ENCODE peak calls at places on chromosomes 2 and 18, in seven cellular contexts. One of them, this sample, is unnamed.

GRCh38 chr2:145411493-145411892 is 891.6 kb upstream of the ZEB2 start:
- DNase-seq in right lobe of liver: no peak
- DNase-seq in keratinocyte: no peak
- DNase-seq in right atrium auricular region: no peak
- DNase-seq in heart left ventricle: no peak
- DNase-seq in brain microvascular endothelial cell: no peak
- DNase-seq in HL-60: peak; percentile 12
- DNase-seq in this sample: no peak

GRCh38 chr2:15595936-15596335 is 4.3 kb downstream of the DDX1 start:
- DNase-seq in right atrium auricular region: no peak
- DNase-seq in heart left ventricle: no peak
- DNase-seq in right lobe of liver: no peak
- DNase-seq in HL-60: no peak
- DNase-seq in brain microvascular endothelial cell: no peak
- DNase-seq in keratinocyte: no peak
- DNase-seq in this sample: no peak

GRCh38 chr18:58895385-58895784 is 30.7 kb downstream of the ZNF532 start:
- DNase-seq in right lobe of liver: no peak
- DNase-seq in right atrium auricular region: no peak
- DNase-seq in brain microvascular endothelial cell: no peak
- DNase-seq in keratinocyte: no peak
- DNase-seq in heart left ventricle: no peak
- DNase-seq in HL-60: no peak
- DNase-seq in this sample: no peak

GRCh38 chr2:40507429-40507828 is 55.5 kb upstream of the SLC8A1 start:
- DNase-seq in right lobe of liver: no peak
- DNase-seq in brain microvascular endothelial cell: no peak
- DNase-seq in heart left ventricle: no peak
- DNase-seq in keratinocyte: no peak
- DNase-seq in HL-60: no peak
- DNase-seq in right atrium auricular region: no peak
- DNase-seq in this sample: no peak

GRCh38 chr2:238247002-238247822 is 7.4 kb upstream of the HES6 start:
- DNase-seq in heart left ventricle: no peak
- DNase-seq in HL-60: no peak
- DNase-seq in brain microvascular endothelial cell: no peak
- DNase-seq in keratinocyte: no peak
- DNase-seq in right lobe of liver: no peak
- DNase-seq in right atrium auricular region: no peak
- DNase-seq in this sample: no peak

GRCh38 chr2:157952548-157952947 is 76.4 kb upstream of the ACVR1 start:
- DNase-seq in HL-60: no peak
- DNase-seq in keratinocyte: no peak
- DNase-seq in brain microvascular endothelial cell: no peak
- DNase-seq in right atrium auricular region: no peak
- DNase-seq in right lobe of liver: no peak
- DNase-seq in heart left ventricle: no peak
- DNase-seq in this sample: no peak

GRCh38 chr18:5630766-5631413 is 87.1 kb upstream of the EPB41L3 start:
- DNase-seq in brain microvascular endothelial cell: peak; percentile 21
- DNase-seq in keratinocyte: no peak
- DNase-seq in right lobe of liver: no peak
- DNase-seq in HL-60: no peak
- DNase-seq in heart left ventricle: no peak
- DNase-seq in right atrium auricular region: no peak
- DNase-seq in this sample: no peak

GRCh38 chr2:237558918-237559645 is 7.3 kb upstream of the PRLH start:
- DNase-seq in right atrium auricular region: peak; percentile 91
- DNase-seq in HL-60: no peak
- DNase-seq in brain microvascular endothelial cell: no peak
- DNase-seq in right lobe of liver: no peak
- DNase-seq in keratinocyte: no peak
- DNase-seq in heart left ventricle: peak; percentile 64
- DNase-seq in this sample: no peak

GRCh38 chr18:61870151-61870550 is 22.7 kb downstream of the RNF152 start:
- DNase-seq in right atrium auricular region: no peak
- DNase-seq in heart left ventricle: no peak
- DNase-seq in keratinocyte: no peak
- DNase-seq in brain microvascular endothelial cell: peak; percentile 88
- DNase-seq in right lobe of liver: no peak
- DNase-seq in HL-60: no peak
- DNase-seq in this sample: no peak

GRCh38 chr2:3403587-3404334 is 24.3 kb downstream of the TRAPPC12 start:
- DNase-seq in heart left ventricle: no peak
- DNase-seq in HL-60: no peak
- DNase-seq in right atrium auricular region: no peak
- DNase-seq in keratinocyte: no peak
- DNase-seq in right lobe of liver: no peak
- DNase-seq in brain microvascular endothelial cell: no peak
- DNase-seq in this sample: no peak

GRCh38 chr18:61167902-61168301 is 165.3 kb upstream of the CDH20 start:
- DNase-seq in brain microvascular endothelial cell: no peak
- DNase-seq in HL-60: no peak
- DNase-seq in heart left ventricle: no peak
- DNase-seq in right lobe of liver: no peak
- DNase-seq in right atrium auricular region: no peak
- DNase-seq in keratinocyte: no peak
- DNase-seq in this sample: no peak

GRCh38 chr2:113770929-113771328 is 14.5 kb upstream of the SLC35F5 start:
- DNase-seq in brain microvascular endothelial cell: no peak
- DNase-seq in right lobe of liver: no peak
- DNase-seq in right atrium auricular region: no peak
- DNase-seq in HL-60: no peak
- DNase-seq in heart left ventricle: no peak
- DNase-seq in keratinocyte: no peak
- DNase-seq in this sample: no peak

GRCh38 chr2:226495466-226496161 is 304.0 kb downstream of the IRS1 start:
- DNase-seq in right atrium auricular region: no peak
- DNase-seq in right lobe of liver: no peak
- DNase-seq in keratinocyte: no peak
- DNase-seq in brain microvascular endothelial cell: no peak
- DNase-seq in HL-60: no peak
- DNase-seq in heart left ventricle: no peak
- DNase-seq in this sample: no peak

GRCh38 chr2:126831234-126832005 is 67.3 kb upstream of the TEX51 start:
- DNase-seq in HL-60: no peak
- DNase-seq in brain microvascular endothelial cell: peak; percentile 47
- DNase-seq in keratinocyte: no peak
- DNase-seq in right lobe of liver: no peak
- DNase-seq in heart left ventricle: peak; percentile 48
- DNase-seq in right atrium auricular region: no peak
- DNase-seq in this sample: no peak

GRCh38 chr2:58913082-58913726 is 672.1 kb upstream of the FANCL start:
- DNase-seq in brain microvascular endothelial cell: no peak
- DNase-seq in right atrium auricular region: no peak
- DNase-seq in heart left ventricle: no peak
- DNase-seq in HL-60: no peak
- DNase-seq in right lobe of liver: no peak
- DNase-seq in keratinocyte: no peak
- DNase-seq in this sample: no peak

GRCh38 chr2:109222825-109223471 is 93.9 kb downstream of the SH3RF3 start:
- DNase-seq in HL-60: no peak
- DNase-seq in right lobe of liver: peak; percentile 40
- DNase-seq in heart left ventricle: no peak
- DNase-seq in right atrium auricular region: peak; percentile 34
- DNase-seq in keratinocyte: no peak
- DNase-seq in brain microvascular endothelial cell: no peak
- DNase-seq in this sample: no peak

GRCh38 chr2:232843860-232844259 is 26.2 kb upstream of the SNORC start:
- DNase-seq in heart left ventricle: no peak
- DNase-seq in keratinocyte: no peak
- DNase-seq in right lobe of liver: no peak
- DNase-seq in right atrium auricular region: no peak
- DNase-seq in brain microvascular endothelial cell: no peak
- DNase-seq in HL-60: no peak
- DNase-seq in this sample: no peak

DNA sequence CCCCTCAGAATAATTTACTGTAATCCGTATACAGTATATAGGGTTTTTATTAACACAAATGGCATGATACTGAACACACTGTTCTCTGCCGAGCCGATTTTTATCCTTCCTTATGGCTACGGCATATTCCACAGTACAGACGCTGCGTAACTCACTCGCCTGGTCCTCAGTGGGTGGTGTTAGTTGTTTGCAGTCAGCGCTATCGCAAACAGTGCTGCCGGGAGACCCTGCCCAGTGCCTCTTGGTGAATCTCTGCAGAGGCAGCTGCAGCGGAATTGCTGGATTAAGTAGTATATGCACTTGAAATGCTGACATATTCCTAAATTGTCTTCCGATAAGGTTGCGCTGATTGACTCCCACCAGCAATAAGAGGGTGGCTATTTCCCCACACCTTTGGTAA is 73.9 kb downstream of the MARCO start:
- DNase-seq in heart left ventricle: no peak
- DNase-seq in right atrium auricular region: no peak
- DNase-seq in right lobe of liver: no peak
- DNase-seq in HL-60: no peak
- DNase-seq in brain microvascular endothelial cell: no peak
- DNase-seq in keratinocyte: no peak
- DNase-seq in this sample: no peak
- H3K27me3 ChIP-seq in heart left ventricle: peaks cover 33% of the 10 kb centered on the region
- H3K27me3 ChIP-seq in right atrium auricular region: no peaks in the 10 kb centered on the region
- H3K27me3 ChIP-seq in right lobe of liver: no peaks in the 10 kb centered on the region
- H3K27me3 ChIP-seq in HL-60: peaks cover 6% of the 10 kb centered on the region
- H3K27me3 ChIP-seq in brain microvascular endothelial cell: peaks cover 2% of the 10 kb centered on the region
- H3K27me3 ChIP-seq in keratinocyte: peaks cover 39% of the 10 kb centered on the region
- H3K27me3 ChIP-seq in this sample: no peaks in the 10 kb centered on the region

DNA sequence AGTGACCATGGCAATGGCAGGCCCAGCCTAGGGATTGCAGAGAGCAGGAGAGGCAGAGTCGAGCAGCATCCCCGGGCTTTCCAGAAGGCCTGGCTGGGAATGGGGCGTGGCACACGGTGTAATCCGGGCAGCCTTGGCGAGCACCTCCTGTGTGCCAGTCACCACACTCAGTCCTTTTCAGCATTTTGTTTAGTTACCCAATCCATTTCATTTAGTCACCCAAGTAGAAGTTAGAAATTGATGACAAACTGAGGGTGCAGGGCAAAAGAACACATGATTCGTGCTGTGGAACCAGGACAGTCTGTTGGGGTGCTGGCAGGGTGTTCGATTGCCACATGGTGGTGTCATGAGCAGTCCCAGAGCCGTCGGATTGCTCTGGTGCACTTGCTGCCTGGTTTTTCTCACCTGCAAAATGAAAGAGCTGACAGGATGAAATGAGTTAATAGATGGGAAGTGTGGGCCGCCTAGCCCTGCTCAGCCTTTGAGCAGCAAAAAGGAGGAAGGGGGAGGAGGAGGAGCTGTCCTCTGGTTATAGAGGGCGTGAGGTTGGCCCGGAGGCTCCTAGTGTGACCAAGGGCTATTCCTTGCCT is 299.4 kb downstream of the AGAP1 start:
- DNase-seq in HL-60: no peak
- DNase-seq in heart left ventricle: peak; percentile 56
- DNase-seq in brain microvascular endothelial cell: no peak
- DNase-seq in right lobe of liver: no peak
- DNase-seq in keratinocyte: no peak
- DNase-seq in right atrium auricular region: no peak
- DNase-seq in this sample: no peak
- TF ChIP-seq CTCF in HL-60: no peak
- TF ChIP-seq CTCF in heart left ventricle: peak; percentile 28
- TF ChIP-seq CTCF in brain microvascular endothelial cell: peak; percentile 62
- TF ChIP-seq CTCF in right lobe of liver: peak; percentile 10
- TF ChIP-seq CTCF in keratinocyte: peak; percentile 56
- TF ChIP-seq CTCF in right atrium auricular region: no peak
- TF ChIP-seq CTCF in this sample: no peak

GRCh38 chr2:177727577-177728351 is 335.2 kb downstream of the AGPS start:
- DNase-seq in keratinocyte: no peak
- DNase-seq in HL-60: no peak
- DNase-seq in brain microvascular endothelial cell: no peak
- DNase-seq in right atrium auricular region: no peak
- DNase-seq in heart left ventricle: no peak
- DNase-seq in right lobe of liver: no peak
- DNase-seq in this sample: no peak
- H3K27me3 ChIP-seq in keratinocyte: no peaks in the 10 kb centered on the region
- H3K27me3 ChIP-seq in HL-60: peaks cover 14% of the 10 kb centered on the region
- H3K27me3 ChIP-seq in brain microvascular endothelial cell: peaks cover 8% of the 10 kb centered on the region
- H3K27me3 ChIP-seq in right atrium auricular region: no peaks in the 10 kb centered on the region
- H3K27me3 ChIP-seq in heart left ventricle: peaks cover 11% of the 10 kb centered on the region
- H3K27me3 ChIP-seq in right lobe of liver: no peaks in the 10 kb centered on the region
- H3K27me3 ChIP-seq in this sample: no peaks in the 10 kb centered on the region

GRCh38 chr18:22286576-22286975 is 117.2 kb downstream of the GATA6 start:
- DNase-seq in HL-60: no peak
- DNase-seq in brain microvascular endothelial cell: no peak
- DNase-seq in keratinocyte: no peak
- DNase-seq in heart left ventricle: no peak
- DNase-seq in right lobe of liver: peak; percentile 77
- DNase-seq in right atrium auricular region: peak; percentile 75
- DNase-seq in this sample: peak; percentile 79
- TF ChIP-seq CTCF in HL-60: no peak
- TF ChIP-seq CTCF in brain microvascular endothelial cell: no peak
- TF ChIP-seq CTCF in keratinocyte: no peak
- TF ChIP-seq CTCF in heart left ventricle: no peak
- TF ChIP-seq CTCF in right lobe of liver: no peak
- TF ChIP-seq CTCF in right atrium auricular region: no peak
- TF ChIP-seq CTCF in this sample: no peak

GRCh38 chr2:240648650-240649275 is 23.5 kb downstream of the GPR35 start:
- DNase-seq in heart left ventricle: no peak
- DNase-seq in keratinocyte: no peak
- DNase-seq in HL-60: no peak
- DNase-seq in brain microvascular endothelial cell: no peak
- DNase-seq in right lobe of liver: no peak
- DNase-seq in right atrium auricular region: peak; percentile 47
- DNase-seq in this sample: no peak

GRCh38 chr2:240646900-240647502 is 21.7 kb downstream of the GPR35 start:
- DNase-seq in right lobe of liver: no peak
- DNase-seq in right atrium auricular region: peak; percentile 30
- DNase-seq in brain microvascular endothelial cell: no peak
- DNase-seq in keratinocyte: no peak
- DNase-seq in heart left ventricle: no peak
- DNase-seq in HL-60: no peak
- DNase-seq in this sample: no peak

GRCh38 chr2:240649331-240649730 is 24.1 kb downstream of the GPR35 start:
- DNase-seq in right lobe of liver: no peak
- DNase-seq in heart left ventricle: no peak
- DNase-seq in right atrium auricular region: no peak
- DNase-seq in brain microvascular endothelial cell: no peak
- DNase-seq in keratinocyte: no peak
- DNase-seq in HL-60: no peak
- DNase-seq in this sample: no peak

GRCh38 chr2:240647503-240648154 is 22.3 kb downstream of the GPR35 start:
- DNase-seq in HL-60: no peak
- DNase-seq in keratinocyte: no peak
- DNase-seq in heart left ventricle: no peak
- DNase-seq in right lobe of liver: no peak
- DNase-seq in brain microvascular endothelial cell: no peak
- DNase-seq in right atrium auricular region: peak; percentile 36
- DNase-seq in this sample: no peak

GRCh38 chr2:240648155-240648649 is 22.9 kb downstream of the GPR35 start:
- DNase-seq in right atrium auricular region: peak; percentile 40
- DNase-seq in brain microvascular endothelial cell: no peak
- DNase-seq in keratinocyte: no peak
- DNase-seq in right lobe of liver: no peak
- DNase-seq in heart left ventricle: no peak
- DNase-seq in HL-60: no peak
- DNase-seq in this sample: no peak
- H3K27me3 ChIP-seq in right atrium auricular region: no peaks in the 10 kb centered on the region
- H3K27me3 ChIP-seq in brain microvascular endothelial cell: peaks cover 34% of the 10 kb centered on the region
- H3K27me3 ChIP-seq in keratinocyte: peaks cover 46% of the 10 kb centered on the region
- H3K27me3 ChIP-seq in right lobe of liver: no peaks in the 10 kb centered on the region
- H3K27me3 ChIP-seq in heart left ventricle: peaks cover 66% of the 10 kb centered on the region
- H3K27me3 ChIP-seq in HL-60: peaks cover 4% of the 10 kb centered on the region
- H3K27me3 ChIP-seq in this sample: no peaks in the 10 kb centered on the region

GRCh38 chr2:20382965-20383800 is 32.5 kb upstream of the PUM2 start:
- DNase-seq in HL-60: no peak
- DNase-seq in right lobe of liver: no peak
- DNase-seq in heart left ventricle: no peak
- DNase-seq in keratinocyte: no peak
- DNase-seq in brain microvascular endothelial cell: peak; percentile 22
- DNase-seq in right atrium auricular region: no peak
- DNase-seq in this sample: peak; percentile 21
- TF ChIP-seq CTCF in HL-60: no peak
- TF ChIP-seq CTCF in right lobe of liver: no peak
- TF ChIP-seq CTCF in heart left ventricle: no peak
- TF ChIP-seq CTCF in keratinocyte: no peak
- TF ChIP-seq CTCF in brain microvascular endothelial cell: no peak
- TF ChIP-seq CTCF in right atrium auricular region: no peak
- TF ChIP-seq CTCF in this sample: no peak